ENCODE peak calls at places on chromosome 4, in four cellular contexts. One of them, this sample, is unnamed.

GRCh38 chr4:89469930-89470375 is 162.4 kb upstream of the GPRIN3 start:
- DNase-seq in spleen: no peak
- DNase-seq in neural progenitor cell: no peak
- DNase-seq in RWPE1: peak
- DNase-seq in this sample: peak

GRCh38 chr4:65589331-65589730 is 81.0 kb downstream of the EPHA5 start:
- DNase-seq in spleen: no peak
- DNase-seq in neural progenitor cell: peak
- DNase-seq in RWPE1: no peak
- DNase-seq in this sample: no peak

GRCh38 chr4:10579700-10580099 is 104.9 kb downstream of the CLNK start:
- DNase-seq in spleen: no peak
- DNase-seq in neural progenitor cell: no peak
- DNase-seq in RWPE1: no peak
- DNase-seq in this sample: no peak

GRCh38 chr4:116387942-116388474 is 697.4 kb downstream of the TRAM1L1 start:
- DNase-seq in spleen: no peak
- DNase-seq in neural progenitor cell: no peak
- DNase-seq in RWPE1: no peak
- DNase-seq in this sample: no peak

GRCh38 chr4:64489628-64490027 is 80.4 kb upstream of the TECRL start:
- DNase-seq in spleen: no peak
- DNase-seq in neural progenitor cell: no peak
- DNase-seq in RWPE1: no peak
- DNase-seq in this sample: no peak

GRCh38 chr4:87910795-87911194 is 64.7 kb upstream of the SPP1 start:
- DNase-seq in spleen: no peak
- DNase-seq in neural progenitor cell: peak
- DNase-seq in RWPE1: no peak
- DNase-seq in this sample: no peak

GRCh38 chr4:95092762-95093161 is 335.0 kb downstream of the BMPR1B start:
- DNase-seq in spleen: no peak
- DNase-seq in neural progenitor cell: no peak
- DNase-seq in RWPE1: no peak
- DNase-seq in this sample: no peak

GRCh38 chr4:25440478-25441030 is 63.5 kb downstream of the ANAPC4 start:
- DNase-seq in spleen: no peak
- DNase-seq in neural progenitor cell: no peak
- DNase-seq in RWPE1: no peak
- DNase-seq in this sample: no peak

GRCh38 chr4:116913451-116913850 is 171.9 kb downstream of the TRAM1L1 start:
- DNase-seq in spleen: no peak
- DNase-seq in neural progenitor cell: no peak
- DNase-seq in RWPE1: no peak
- DNase-seq in this sample: no peak

GRCh38 chr4:128590773-128591172 is 218.7 kb upstream of the JADE1 start:
- DNase-seq in spleen: no peak
- DNase-seq in neural progenitor cell: no peak
- DNase-seq in RWPE1: no peak
- DNase-seq in this sample: no peak

GRCh38 chr4:116055857-116056827 is 942.7 kb upstream of the NDST4 start:
- DNase-seq in spleen: no peak
- DNase-seq in neural progenitor cell: peak
- DNase-seq in RWPE1: no peak
- DNase-seq in this sample: no peak

GRCh38 chr4:127196656-127197352 is 436.0 kb upstream of the INTU start:
- DNase-seq in spleen: no peak
- DNase-seq in neural progenitor cell: no peak
- DNase-seq in RWPE1: no peak
- DNase-seq in this sample: no peak

GRCh38 chr4:184284336-184284690 is 66.6 kb upstream of the ENPP6 start:
- DNase-seq in spleen: no peak
- DNase-seq in neural progenitor cell: no peak
- DNase-seq in RWPE1: no peak
- DNase-seq in this sample: no peak

GRCh38 chr4:42399393-42399792 is 2.1 kb downstream of the SHISA3 start:
- DNase-seq in spleen: no peak
- DNase-seq in neural progenitor cell: peak
- DNase-seq in RWPE1: no peak
- DNase-seq in this sample: no peak

GRCh38 chr4:178068136-178068535 is 625.9 kb upstream of the AGA start:
- DNase-seq in spleen: no peak
- DNase-seq in neural progenitor cell: no peak
- DNase-seq in RWPE1: no peak
- DNase-seq in this sample: no peak

GRCh38 chr4:40427138-40427537 is 92.0 kb downstream of the CHRNA9 start:
- DNase-seq in spleen: no peak
- DNase-seq in neural progenitor cell: no peak
- DNase-seq in RWPE1: no peak
- DNase-seq in this sample: no peak

GRCh38 chr4:148022975-148023374 is 291.1 kb downstream of the ARHGAP10 start:
- DNase-seq in spleen: no peak
- DNase-seq in neural progenitor cell: no peak
- DNase-seq in RWPE1: no peak
- DNase-seq in this sample: no peak

GRCh38 chr4:23374280-23374679 is 515.6 kb downstream of the PPARGC1A start:
- DNase-seq in spleen: no peak
- DNase-seq in neural progenitor cell: no peak
- DNase-seq in RWPE1: no peak
- DNase-seq in this sample: no peak

GRCh38 chr4:87492617-87493016 is 36.6 kb downstream of the SPARCL1 start:
- DNase-seq in spleen: no peak
- DNase-seq in neural progenitor cell: no peak
- DNase-seq in RWPE1: no peak
- DNase-seq in this sample: no peak

GRCh38 chr4:47641755-47642154 is 156.7 kb downstream of the ATP10D start:
- DNase-seq in spleen: no peak
- DNase-seq in neural progenitor cell: no peak
- DNase-seq in RWPE1: no peak
- DNase-seq in this sample: no peak

GRCh38 chr4:68369474-68369805 is 19.6 kb upstream of the YTHDC1 start:
- DNase-seq in spleen: no peak
- DNase-seq in neural progenitor cell: no peak
- DNase-seq in RWPE1: peak
- DNase-seq in this sample: peak

GRCh38 chr4:146246381-146246780 is 32.0 kb downstream of the REELD1 start:
- DNase-seq in spleen: no peak
- DNase-seq in neural progenitor cell: no peak
- DNase-seq in RWPE1: no peak
- DNase-seq in this sample: no peak

GRCh38 chr4:140935259-140935658 is 179.1 kb upstream of the TBC1D9 start:
- DNase-seq in spleen: no peak
- DNase-seq in neural progenitor cell: no peak
- DNase-seq in RWPE1: no peak
- DNase-seq in this sample: no peak

GRCh38 chr4:42501624-42502401 is 104.5 kb downstream of the SHISA3 start:
- DNase-seq in spleen: no peak
- DNase-seq in neural progenitor cell: peak
- DNase-seq in RWPE1: no peak
- DNase-seq in this sample: no peak

GRCh38 chr4:113209652-113210320 is 160.3 kb downstream of the ANK2 start:
- DNase-seq in spleen: no peak
- DNase-seq in neural progenitor cell: no peak
- DNase-seq in RWPE1: no peak
- DNase-seq in this sample: no peak

GRCh38 chr4:143183513-143184216 is 1.1 kb upstream of the USP38 start:
- DNase-seq in spleen: no peak
- DNase-seq in neural progenitor cell: no peak
- DNase-seq in RWPE1: no peak
- DNase-seq in this sample: no peak

GRCh38 chr4:133865606-133866327 is 335.8 kb downstream of the PABPC4L start:
- DNase-seq in spleen: no peak
- DNase-seq in neural progenitor cell: peak
- DNase-seq in RWPE1: peak
- DNase-seq in this sample: peak

GRCh38 chr4:95428216-95429085 is 120.3 kb downstream of the UNC5C start:
- DNase-seq in spleen: no peak
- DNase-seq in neural progenitor cell: peak
- DNase-seq in RWPE1: no peak
- DNase-seq in this sample: no peak

GRCh38 chr4:88291003-88291402 is 6.6 kb upstream of the PPM1K start:
- DNase-seq in spleen: no peak
- DNase-seq in neural progenitor cell: no peak
- DNase-seq in RWPE1: peak
- DNase-seq in this sample: no peak

GRCh38 chr4:54384563-54384962 is 155.5 kb downstream of the PDGFRA start:
- DNase-seq in spleen: no peak
- DNase-seq in neural progenitor cell: peak
- DNase-seq in RWPE1: peak
- DNase-seq in this sample: no peak

GRCh38 chr4:4608214-4608537 is 66.3 kb upstream of the STX18 start:
- DNase-seq in spleen: no peak
- DNase-seq in neural progenitor cell: no peak
- DNase-seq in RWPE1: no peak
- DNase-seq in this sample: no peak

GRCh38 chr4:1765409-1766335 is 27.4 kb upstream of the FGFR3 start:
- DNase-seq in spleen: no peak
- DNase-seq in neural progenitor cell: peak
- DNase-seq in RWPE1: no peak
- DNase-seq in this sample: no peak

GRCh38 chr4:122259849-122260248 is 107.7 kb downstream of the BLTP1 start:
- DNase-seq in spleen: no peak
- DNase-seq in neural progenitor cell: no peak
- DNase-seq in RWPE1: no peak
- DNase-seq in this sample: no peak

GRCh38 chr4:108502366-108502765 is 118.0 kb upstream of the RPL34 start:
- DNase-seq in spleen: no peak
- DNase-seq in neural progenitor cell: no peak
- DNase-seq in RWPE1: peak
- DNase-seq in this sample: peak

GRCh38 chr4:140359571-140360427 is 13.6 kb upstream of the SCOC start:
- DNase-seq in spleen: peak
- DNase-seq in neural progenitor cell: peak
- DNase-seq in RWPE1: peak
- DNase-seq in this sample: peak

GRCh38 chr4:121308328-121308663 is 72.5 kb downstream of the QRFPR start:
- DNase-seq in spleen: no peak
- DNase-seq in neural progenitor cell: no peak
- DNase-seq in RWPE1: no peak
- DNase-seq in this sample: no peak

DNA sequence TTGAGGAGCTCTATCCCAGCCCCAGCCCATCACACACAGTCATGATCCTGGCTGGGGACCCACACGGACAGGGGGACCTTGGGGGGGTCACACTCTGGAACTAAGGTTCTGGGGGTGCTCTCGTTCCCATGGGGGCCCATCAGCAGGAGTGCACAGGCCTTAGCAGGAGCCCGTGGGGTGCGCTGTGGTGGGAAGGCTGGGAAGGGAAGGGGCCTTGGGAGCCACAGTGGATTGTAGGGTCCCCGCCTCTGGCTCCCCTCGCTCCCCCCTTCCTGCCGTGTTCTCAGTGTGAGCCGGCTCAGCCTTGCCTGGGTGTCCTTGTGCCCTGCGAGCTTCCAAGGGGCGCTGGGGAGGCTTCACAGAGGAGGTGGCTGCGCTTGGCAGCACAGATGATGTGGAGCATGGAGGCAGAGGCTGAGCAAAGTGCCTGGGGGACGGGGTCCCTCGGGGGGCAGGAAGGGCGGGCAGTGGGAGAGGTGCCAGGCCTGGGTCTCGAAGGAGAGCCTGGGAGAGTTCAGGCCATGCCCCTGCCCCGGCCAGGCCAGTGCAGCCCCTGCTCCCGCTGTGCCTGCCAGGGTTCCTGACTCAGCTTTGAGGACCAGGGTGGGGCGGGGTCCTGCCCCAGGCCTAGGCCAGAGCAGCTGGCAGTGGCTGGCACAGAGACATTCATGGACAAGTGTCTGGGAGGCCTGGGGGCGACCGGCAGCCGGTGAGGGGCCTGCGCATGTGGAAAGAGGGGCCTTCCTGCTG is 5.5 kb upstream of the HGFAC start:
- DNase-seq in spleen: no peak
- DNase-seq in neural progenitor cell: no peak
- DNase-seq in RWPE1: no peak
- DNase-seq in this sample: no peak
- H3K27ac ChIP-seq in spleen: no peak
- H3K27ac ChIP-seq in neural progenitor cell: no peak
- H3K27ac ChIP-seq in RWPE1: peak
- H3K27ac ChIP-seq in this sample: peak

DNA sequence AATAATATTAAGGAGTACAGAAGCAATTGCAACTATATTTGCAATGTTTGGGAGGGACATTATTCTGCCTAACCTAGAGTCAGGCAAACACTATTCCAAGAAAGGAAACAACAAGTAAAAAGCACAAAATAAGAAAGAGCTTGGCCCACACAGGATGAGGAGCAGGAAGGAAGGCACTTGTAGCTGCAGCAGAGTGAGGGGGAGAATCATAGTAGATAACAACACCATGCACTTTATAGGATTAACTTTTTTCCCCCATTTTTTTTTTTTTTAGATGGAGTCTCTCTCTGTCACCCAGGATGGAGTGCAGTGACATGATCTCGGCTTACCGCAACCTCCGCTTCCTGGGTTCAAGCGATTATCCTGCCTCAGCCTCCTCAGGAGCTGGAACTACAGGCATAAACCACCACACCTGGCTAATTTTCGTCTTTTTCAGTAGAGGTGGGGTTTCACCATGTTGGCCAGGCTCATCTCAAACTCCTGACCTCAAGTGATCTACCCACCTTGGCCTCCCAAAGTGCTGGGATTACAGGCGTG is 10.3 kb upstream of the JCHAIN start:
- DNase-seq in spleen: no peak
- DNase-seq in neural progenitor cell: no peak
- DNase-seq in RWPE1: no peak
- DNase-seq in this sample: no peak
- H3K27ac ChIP-seq in spleen: no peak
- H3K27ac ChIP-seq in neural progenitor cell: no peak
- H3K27ac ChIP-seq in RWPE1: no peak
- H3K27ac ChIP-seq in this sample: no peak

DNA sequence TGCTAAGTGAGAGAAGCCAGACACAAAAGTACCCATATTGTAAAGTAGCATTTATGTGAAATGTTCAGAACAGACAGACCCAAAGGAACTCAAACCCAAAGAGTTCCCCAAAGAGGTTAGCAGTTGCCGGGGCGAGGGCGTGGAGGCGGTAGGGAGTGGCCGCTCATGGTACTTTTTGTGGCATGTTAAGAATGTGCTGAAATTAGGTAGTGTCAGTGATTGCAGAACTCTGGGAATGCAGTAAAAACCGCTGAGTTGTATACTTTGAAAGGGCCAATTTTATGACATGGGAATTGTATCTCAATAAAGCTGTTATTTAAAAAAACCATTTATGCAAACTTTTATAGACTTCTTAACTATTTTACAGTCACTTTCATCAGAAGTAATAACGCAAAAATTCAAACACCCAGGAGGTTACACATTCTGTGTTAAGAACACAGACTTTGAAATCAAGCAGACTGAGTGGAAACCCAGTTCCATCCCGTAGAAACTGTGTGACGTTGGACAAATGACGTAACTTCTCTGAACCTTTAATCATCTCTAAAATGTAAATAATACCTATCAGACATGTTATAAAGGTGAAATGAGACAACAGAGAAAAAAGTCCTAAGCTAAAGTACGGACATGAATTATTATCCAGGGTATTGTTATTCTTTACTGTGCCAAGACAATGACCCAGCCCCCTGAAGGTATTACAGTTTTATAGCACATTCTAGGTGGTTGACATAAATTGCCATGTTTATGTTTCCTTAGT is 19.6 kb downstream of the ZFP42 start:
- DNase-seq in spleen: no peak
- DNase-seq in neural progenitor cell: no peak
- DNase-seq in RWPE1: peak
- DNase-seq in this sample: no peak
- H3K27ac ChIP-seq in spleen: no peak
- H3K27ac ChIP-seq in neural progenitor cell: no peak
- H3K27ac ChIP-seq in RWPE1: peak
- H3K27ac ChIP-seq in this sample: peak

GRCh38 chr4:158769175-158769831 is 477 bp downstream of the FNIP2 start:
- DNase-seq in spleen: peak
- DNase-seq in neural progenitor cell: no peak
- DNase-seq in RWPE1: peak
- DNase-seq in this sample: no peak
- H3K27ac ChIP-seq in spleen: peak
- H3K27ac ChIP-seq in neural progenitor cell: no peak
- H3K27ac ChIP-seq in RWPE1: peak
- H3K27ac ChIP-seq in this sample: peak

This sample was measured in epithelial cell of prostate.